ENCODE peak calls at places on chromosomes 11 and 22, in six cellular contexts. H is esophagus squamous epithelium, I is uterus, N is adrenal gland, G is stomach, W is Peyer's patch. Q is an unnamed sample.

GRCh38 chr22:24060375-24060788 is 49.3 kb downstream of the CABIN1 start:
- DNase-seq in H (no peak), G (peak), I (no peak), W (no peak), N (peak), Q (no peak)

GRCh38 chr11:89495951-89496350 is 4.8 kb upstream of the NOX4 start:
- DNase-seq in G (no peak), I (peak), W (no peak), N (no peak), H (no peak), Q (no peak)

GRCh38 chr11:134026655-134027343 is 42.1 kb upstream of the JAM3 start:
- DNase-seq in I (no peak), H (no peak), N (no peak), W (no peak), G (no peak), Q (no peak)

GRCh38 chr11:46966773-46967172 is 30.2 kb downstream of the CSTPP1 start:
- DNase-seq in I (no peak), G (no peak), W (no peak), N (no peak), H (no peak), Q (no peak)

GRCh38 chr11:114595571-114595970 is at the start of gene NXPE4:
- DNase-seq in G (no peak), H (no peak), N (no peak), W (no peak), I (no peak), Q (no peak)

GRCh38 chr11:28964811-28965210 is 856.6 kb downstream of the METTL15 start:
- DNase-seq in H (no peak), G (no peak), I (no peak), W (no peak), N (no peak), Q (no peak)

GRCh38 chr11:126191379-126192073 is 19.9 kb downstream of the RPUSD4 start:
- DNase-seq in G (no peak), W (no peak), H (no peak), I (no peak), N (no peak), Q (peak)

GRCh38 chr22:25702046-25702445 is 39.9 kb upstream of the MYO18B start:
- DNase-seq in H (no peak), I (no peak), N (no peak), G (no peak), W (no peak), Q (no peak)

DNA sequence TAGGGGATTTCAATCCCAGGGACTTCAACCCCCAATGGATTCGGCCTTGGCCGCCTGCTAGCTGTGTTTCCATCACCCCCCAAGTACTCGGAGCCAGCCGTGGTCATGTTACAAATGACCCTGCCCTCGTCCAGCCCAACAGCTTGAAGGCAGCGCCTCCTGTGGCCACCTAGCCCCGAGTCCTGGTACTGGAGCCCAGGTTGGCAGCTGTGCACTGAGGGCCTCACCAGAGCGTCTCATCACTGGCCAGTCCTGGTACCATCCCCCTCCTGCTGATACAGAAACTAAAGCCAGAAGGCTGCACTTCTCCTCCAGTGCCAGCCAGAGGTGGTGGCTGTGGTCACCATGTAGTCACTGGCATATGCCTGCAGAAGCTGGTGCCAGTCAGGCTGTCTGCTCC is 44.9 kb upstream of the FADD start:
- DNase-seq in N (no peak), W (no peak), H (no peak), I (peak), G (no peak), Q (no peak)
- TF ChIP-seq CTCF in N (peak), W (no peak), H (no peak), I (peak), G (no peak), Q (no peak)

GRCh38 chr22:43923631-43924548 is at the start of gene PNPLA3:
- DNase-seq in G (peak), H (no peak), I (peak), N (peak), W (peak), Q (peak)
- TF ChIP-seq POLR2A in G (no peak), H (peak), I (peak), N (peak), W (peak), Q (no peak)

GRCh38 chr11:86800076-86800955 is at the start of gene PRSS23:
- DNase-seq in I (peak), N (peak), H (no peak), W (no peak), G (peak), Q (peak)

GRCh38 chr11:86800956-86801264 is 568 bp downstream of the PRSS23 start:
- DNase-seq in G (no peak), W (no peak), I (no peak), H (no peak), N (no peak), Q (no peak)

GRCh38 chr11:86802146-86802545 is 1.8 kb downstream of the PRSS23 start:
- DNase-seq in H (no peak), G (no peak), N (no peak), W (no peak), I (no peak), Q (no peak)

GRCh38 chr11:86798988-86799387 is 1.4 kb upstream of the PRSS23 start:
- DNase-seq in N (no peak), H (no peak), I (peak), G (no peak), W (no peak), Q (no peak)

GRCh38 chr11:86799680-86800075 is 664 bp upstream of the PRSS23 start:
- DNase-seq in H (no peak), W (no peak), G (no peak), I (peak), N (no peak), Q (no peak)
- TF ChIP-seq CTCF in H (no peak), W (no peak), G (no peak), I (no peak), N (no peak), Q (no peak)

DNA sequence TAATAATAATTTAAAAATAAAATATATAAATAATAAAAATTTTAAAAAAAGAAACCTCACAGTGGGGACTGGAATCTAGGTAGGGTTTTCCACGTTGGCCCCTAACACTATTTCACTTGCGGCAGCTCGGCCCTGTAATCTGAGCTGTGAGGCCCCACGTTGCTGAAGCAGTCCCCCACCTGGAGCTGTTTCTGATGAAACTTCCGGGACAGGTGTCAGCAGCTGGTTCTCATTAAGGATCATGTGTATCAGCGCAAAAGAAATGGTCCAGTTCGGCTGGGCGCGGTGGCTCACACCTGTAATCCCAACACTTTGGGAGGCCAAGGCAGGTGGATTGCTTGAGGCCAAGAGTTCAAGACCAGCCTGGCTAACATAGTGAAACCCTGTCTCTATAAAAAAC is 17.3 kb downstream of the RHOD start:
- DNase-seq in W (no peak), G (no peak), I (no peak), N (no peak), H (no peak), Q (no peak)
- TF ChIP-seq POLR2A in W (no peak), G (no peak), I (no peak), N (no peak), H (no peak), Q (no peak)

DNA sequence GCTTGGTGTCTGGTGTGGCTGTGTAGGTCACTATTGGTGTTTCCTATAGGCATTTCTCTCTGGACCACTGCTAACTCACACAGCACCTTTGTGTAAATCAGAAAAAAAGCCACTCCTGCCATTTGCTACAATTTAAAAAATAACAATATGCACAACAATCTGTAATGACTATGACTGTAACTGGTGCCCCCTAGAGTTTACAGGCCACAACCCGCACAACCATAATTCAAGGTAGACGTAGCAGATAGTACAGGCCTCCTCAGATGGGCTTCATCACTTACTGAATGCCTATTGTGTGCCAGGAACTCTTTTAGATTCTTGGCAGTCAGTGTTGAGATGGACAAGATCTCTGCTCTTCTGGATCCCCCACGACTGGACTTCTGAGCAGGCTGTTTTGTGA is 47.7 kb downstream of the SYT9 start:
- DNase-seq in N (no peak), G (no peak), W (no peak), I (no peak), H (no peak), Q (no peak)
- TF ChIP-seq CTCF in N (no peak), G (no peak), W (no peak), I (no peak), H (no peak), Q (no peak)

GRCh38 chr11:65540290-65541092 is 15.6 kb downstream of the SCYL1 start:
- DNase-seq in I (peak), N (peak), W (peak), H (peak), G (peak), Q (peak)
- TF ChIP-seq POLR2A in I (peak), N (no peak), W (peak), H (peak), G (no peak), Q (no peak)

DNA sequence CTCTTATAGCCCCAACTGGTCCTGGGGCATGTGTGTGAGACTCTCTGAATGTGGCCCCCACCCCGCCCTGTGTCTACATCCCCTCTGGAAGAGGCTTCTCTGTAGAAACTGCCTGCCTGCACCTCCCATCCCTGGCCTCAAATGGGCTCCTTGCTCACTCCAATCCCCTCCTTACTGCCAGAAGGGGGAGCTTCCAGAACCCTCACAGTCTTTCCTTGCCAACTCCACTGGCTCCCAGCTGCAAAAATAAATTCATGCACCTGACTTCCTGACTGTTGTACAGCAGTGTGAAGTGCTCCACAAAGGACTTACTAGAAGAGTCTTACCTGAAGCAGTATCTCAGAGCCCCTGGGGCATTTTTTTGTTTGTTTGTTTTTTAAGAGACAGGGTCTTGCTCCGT is 15.2 kb upstream of the SERPIND1 start:
- DNase-seq in I (no peak), H (no peak), G (no peak), N (no peak), W (no peak), Q (no peak)
- TF ChIP-seq CTCF in I (no peak), H (no peak), G (no peak), N (no peak), W (no peak), Q (no peak)

Q was measured in spleen.